ENCODE peak calls at places on chromosome 17, in seven cellular contexts. H, T, A, U, G, N and O are unnamed samples.

GRCh38 chr17:17587614-17588336 is 3.7 kb downstream of the PEMT start:
- DNase-seq in H (no peak), T (no peak), A (no peak), U (no peak), G (no peak), N (no peak), O (no peak)

GRCh38 chr17:40678902-40679522 is 14.0 kb upstream of the KRT222 start:
- DNase-seq in H (no peak), T (no peak), A (no peak), U (no peak), G (no peak), N (no peak), O (no peak)

GRCh38 chr17:19338031-19338990 is 24.2 kb downstream of the B9D1 start:
- DNase-seq in H (peak; percentile 83), T (peak; percentile 85), A (no peak), U (peak; percentile 27), G (peak; percentile 72), N (no peak), O (peak; percentile 75)

GRCh38 chr17:76193616-76194015 is 46.7 kb downstream of the RNF157 start:
- DNase-seq in H (no peak), T (no peak), A (no peak), U (no peak), G (no peak), N (no peak), O (no peak)

GRCh38 chr17:73798111-73798748 is 154.0 kb upstream of the SDK2 start:
- DNase-seq in H (no peak), T (no peak), A (peak; percentile 99), U (no peak), G (no peak), N (no peak), O (no peak)

GRCh38 chr17:70324031-70324430 is 154.7 kb downstream of the KCNJ2 start:
- DNase-seq in H (no peak), T (no peak), A (no peak), U (no peak), G (no peak), N (no peak), O (no peak)

GRCh38 chr17:42422958-42423712 is at the start of gene CAVIN1:
- DNase-seq in H (peak; percentile 94), T (peak; percentile 75), A (no peak), U (no peak), G (no peak), N (peak; percentile 75), O (peak; percentile 89)

GRCh38 chr17:50111687-50112655 is 16.8 kb downstream of the PDK2 start:
- DNase-seq in H (no peak), T (no peak), A (no peak), U (no peak), G (no peak), N (no peak), O (peak; percentile 55)

GRCh38 chr17:4475001-4475400 is 23.7 kb upstream of the SPNS2 start:
- DNase-seq in H (peak; percentile 34), T (no peak), A (no peak), U (no peak), G (no peak), N (no peak), O (no peak)

GRCh38 chr17:45107286-45107685 is 25.0 kb downstream of the PLCD3 start:
- DNase-seq in H (no peak), T (no peak), A (no peak), U (no peak), G (no peak), N (no peak), O (no peak)

GRCh38 chr17:76027159-76027839 is at the start of gene EVPL:
- DNase-seq in H (no peak), T (no peak), A (no peak), U (no peak), G (no peak), N (no peak), O (no peak)